ENCODE peak calls at places on chromosomes 13 and 19, in five cellular contexts. E is uterus, C is ovary, H is heart left ventricle, L is IMR-90. R is an unnamed sample.

GRCh38 chr13:43123856-43124255 is 100.5 kb downstream of the DNAJC15 start:
- DNase-seq in L (no peak), C (no peak), H (no peak), E (no peak), R (no peak)

GRCh38 chr13:23656637-23657036 is 86.4 kb downstream of the TNFRSF19 start:
- DNase-seq in L (peak; percentile 98), H (peak; percentile 69), E (no peak), C (no peak), R (peak; percentile 79)

GRCh38 chr13:30022256-30022655 is 171.8 kb upstream of the UBL3 start:
- DNase-seq in E (no peak), L (no peak), H (no peak), C (no peak), R (no peak)

GRCh38 chr19:32373614-32374295 is 28.3 kb downstream of the ZNF507 start:
- DNase-seq in E (peak; percentile 25), H (peak; percentile 35), C (no peak), L (peak; percentile 100), R (no peak)

GRCh38 chr19:22976248-22976647 is 26.7 kb downstream of the ZNF728 start:
- DNase-seq in C (no peak), H (no peak), E (no peak), L (no peak), R (no peak)

GRCh38 chr13:95323930-95324662 is 22.8 kb upstream of the ABCC4 start:
- DNase-seq in H (no peak), L (no peak), E (no peak), C (no peak), R (no peak)

GRCh38 chr13:80665792-80666333 is 324.9 kb upstream of the SPRY2 start:
- DNase-seq in C (no peak), E (no peak), L (no peak), H (no peak), R (no peak)

GRCh38 chr19:41862445-41862986 is 2.5 kb downstream of the RPS19 start:
- DNase-seq in C (no peak), H (no peak), E (no peak), L (no peak), R (no peak)

GRCh38 chr19:15173746-15174404 is 26.9 kb downstream of the NOTCH3 start:
- DNase-seq in H (no peak), E (no peak), C (no peak), L (no peak), R (peak; percentile 64)

GRCh38 chr13:22427041-22427440 is 753.7 kb upstream of the SGCG start:
- DNase-seq in E (no peak), L (no peak), C (no peak), H (no peak), R (no peak)

GRCh38 chr13:112172641-112173171 is 105.8 kb downstream of the SOX1 start:
- DNase-seq in C (no peak), H (no peak), E (no peak), L (no peak), R (no peak)

GRCh38 chr19:58361900-58362271 is 665 bp downstream of the ZNF497 start:
- DNase-seq in H (peak; percentile 48), L (peak; percentile 47), E (no peak), C (no peak), R (peak; percentile 78)

GRCh38 chr13:110001622-110002275 is 215.4 kb upstream of the IRS2 start:
- DNase-seq in C (no peak), L (peak; percentile 90), H (no peak), E (no peak), R (no peak)

GRCh38 chr19:8580710-8581281 is 3.6 kb upstream of the MYO1F start:
- DNase-seq in H (peak; percentile 78), C (peak; percentile 90), L (peak; percentile 66), E (peak; percentile 83), R (peak; percentile 97)

GRCh38 chr19:8022275-8022674 is 16.8 kb upstream of the ELAVL1 start:
- DNase-seq in H (no peak), L (no peak), E (no peak), C (no peak), R (no peak)

GRCh38 chr13:86563308-86563707 is 764.1 kb upstream of the SLITRK6 start:
- DNase-seq in L (peak; percentile 75), E (no peak), C (no peak), H (no peak), R (no peak)

DNA sequence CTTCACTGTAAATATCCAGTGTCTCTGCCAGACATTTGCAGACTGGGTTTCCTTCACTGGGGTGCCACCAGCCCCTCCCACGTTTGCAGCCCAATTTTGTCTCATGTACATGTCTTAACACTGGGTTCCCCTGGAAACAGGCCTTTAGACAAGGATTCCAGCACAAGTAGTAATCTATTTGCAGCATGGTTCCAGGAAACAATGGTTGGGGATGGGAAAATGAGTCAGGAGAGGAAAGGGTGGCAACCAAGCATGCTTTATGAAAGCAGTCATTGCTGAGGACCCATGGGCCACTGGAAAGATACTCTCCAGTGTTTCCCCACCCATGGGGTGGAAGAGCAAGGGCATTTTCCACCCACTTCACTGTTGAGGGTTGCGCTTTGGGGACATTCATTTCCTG is 53.6 kb upstream of the FARP1 start:
- DNase-seq in H (no peak), C (no peak), L (peak; percentile 76), E (no peak), R (no peak)
- TF ChIP-seq POLR2A in H (no peak), C (no peak), L (no peak), E (no peak), R (no peak)

GRCh38 chr19:49766007-49766937 is 529 bp upstream of the AP2A1 start:
- DNase-seq in C (peak; percentile 100), H (peak; percentile 100), E (peak; percentile 100), L (peak; percentile 100), R (peak; percentile 100)
- TF ChIP-seq POLR2A in C (peak; percentile 86), H (peak; percentile 92), E (peak; percentile 94), L (peak; percentile 38), R (peak; percentile 46)

DNA sequence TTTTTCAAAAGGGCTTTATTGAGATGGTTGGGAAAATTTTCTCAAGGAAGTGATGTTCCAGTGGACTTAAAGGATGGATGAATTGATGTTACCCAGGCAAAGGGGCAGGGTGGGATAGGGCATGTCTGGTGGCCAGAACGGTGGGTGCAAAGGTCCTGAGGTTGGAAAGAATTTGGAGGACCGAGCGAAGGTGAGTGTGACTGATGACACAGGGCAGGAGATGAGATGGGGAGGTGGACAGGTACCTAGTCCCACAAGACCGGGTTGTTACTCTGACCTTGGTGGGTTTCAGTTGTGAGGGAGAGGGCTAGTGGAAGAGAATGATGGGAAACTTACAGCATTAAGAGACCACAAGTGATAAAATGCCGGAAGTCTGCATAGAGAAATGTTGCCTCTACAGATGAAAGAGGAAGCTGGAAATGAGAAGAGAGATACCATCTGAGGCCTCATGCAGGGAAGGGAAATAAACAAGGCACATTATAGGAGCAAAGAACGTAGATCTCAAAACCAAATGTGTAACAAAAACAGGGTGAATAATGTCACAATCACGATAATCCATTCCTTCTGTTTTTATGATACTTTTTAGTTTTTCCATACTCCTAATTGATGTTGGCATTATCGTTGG is 4.5 kb downstream of the ADGRE1 start:
- DNase-seq in C (no peak), L (no peak), E (no peak), H (no peak), R (peak; percentile 86)
- TF ChIP-seq POLR2A in C (no peak), L (no peak), E (no peak), H (no peak), R (no peak)

GRCh38 chr19:40689339-40690049 is 957 bp downstream of the NUMBL start:
- DNase-seq in H (peak; percentile 44), L (no peak), E (no peak), C (peak; percentile 65), R (peak; percentile 16)

GRCh38 chr19:40687525-40688016 is 2.9 kb downstream of the NUMBL start:
- DNase-seq in E (peak; percentile 85), L (peak; percentile 86), H (peak; percentile 75), C (peak; percentile 90), R (no peak)

GRCh38 chr19:40690050-40690698 is at the start of gene NUMBL:
- DNase-seq in C (no peak), L (no peak), H (no peak), E (peak; percentile 53), R (no peak)

GRCh38 chr19:40688294-40688693 is 2.2 kb downstream of the NUMBL start:
- DNase-seq in L (no peak), C (no peak), H (no peak), E (no peak), R (no peak)

DNA sequence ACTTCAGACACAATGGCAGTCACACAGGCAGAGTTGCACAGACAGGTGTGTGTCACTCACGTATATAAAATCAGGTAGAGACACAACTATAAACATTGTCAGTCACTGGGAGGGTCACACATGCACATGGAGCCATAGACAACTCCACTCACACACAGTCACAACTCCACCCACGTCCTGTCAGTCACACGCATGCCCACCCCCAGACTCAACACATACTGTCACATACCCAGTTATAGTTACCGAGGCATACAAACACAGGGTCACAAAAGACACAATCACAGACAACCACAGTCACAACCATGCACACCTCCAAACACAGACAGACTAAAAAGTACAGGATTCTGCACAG is 1.5 kb downstream of the NUMBL start:
- DNase-seq in H (no peak), E (no peak), L (no peak), C (no peak), R (no peak)
- TF ChIP-seq POLR2A in H (no peak), E (no peak), L (no peak), C (no peak), R (no peak)

DNA sequence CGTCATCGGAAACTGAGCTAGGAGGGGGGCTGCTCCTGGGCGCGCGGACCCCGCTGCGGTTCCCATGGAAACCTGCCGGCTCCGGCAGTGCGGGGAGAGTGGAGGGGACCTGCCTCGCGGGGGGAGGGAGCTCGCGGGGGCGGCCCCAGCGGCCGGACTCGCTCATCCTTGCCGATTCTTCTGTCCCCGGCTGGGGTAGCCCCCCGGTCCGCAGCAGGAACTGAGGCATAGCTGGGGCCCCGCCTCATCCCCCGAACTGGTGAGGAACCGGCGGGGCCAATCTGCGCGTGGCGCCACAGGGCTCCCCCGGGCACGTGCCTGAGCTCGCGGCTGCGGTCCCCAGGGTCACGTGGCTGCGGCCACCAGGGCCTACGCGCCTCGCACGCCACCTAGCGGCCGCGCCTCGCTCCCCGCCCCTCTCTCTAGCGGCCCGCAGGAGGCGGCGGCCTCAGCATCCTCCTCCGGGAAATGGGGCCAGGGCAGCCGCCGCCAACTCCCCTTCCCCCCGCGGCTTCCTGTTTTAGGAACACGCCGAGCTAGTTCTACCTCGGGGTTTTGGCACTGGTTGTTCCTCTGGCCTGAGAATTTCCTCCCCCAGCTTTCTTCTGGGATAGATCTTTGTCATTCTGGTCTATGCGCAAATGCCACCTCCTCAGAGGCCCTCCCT is 1.7 kb upstream of the ELAVL3 start:
- DNase-seq in L (peak; percentile 72), C (peak; percentile 85), E (peak; percentile 62), H (peak; percentile 80), R (peak; percentile 91)
- TF ChIP-seq POLR2A in L (no peak), C (no peak), E (no peak), H (no peak), R (no peak)

GRCh38 chr19:4084547-4084877 is 17.8 kb upstream of the ZBTB7A start:
- DNase-seq in E (no peak), L (no peak), H (no peak), C (no peak), R (no peak)
- TF ChIP-seq POLR2A in E (no peak), L (no peak), H (no peak), C (no peak), R (no peak)

DNA sequence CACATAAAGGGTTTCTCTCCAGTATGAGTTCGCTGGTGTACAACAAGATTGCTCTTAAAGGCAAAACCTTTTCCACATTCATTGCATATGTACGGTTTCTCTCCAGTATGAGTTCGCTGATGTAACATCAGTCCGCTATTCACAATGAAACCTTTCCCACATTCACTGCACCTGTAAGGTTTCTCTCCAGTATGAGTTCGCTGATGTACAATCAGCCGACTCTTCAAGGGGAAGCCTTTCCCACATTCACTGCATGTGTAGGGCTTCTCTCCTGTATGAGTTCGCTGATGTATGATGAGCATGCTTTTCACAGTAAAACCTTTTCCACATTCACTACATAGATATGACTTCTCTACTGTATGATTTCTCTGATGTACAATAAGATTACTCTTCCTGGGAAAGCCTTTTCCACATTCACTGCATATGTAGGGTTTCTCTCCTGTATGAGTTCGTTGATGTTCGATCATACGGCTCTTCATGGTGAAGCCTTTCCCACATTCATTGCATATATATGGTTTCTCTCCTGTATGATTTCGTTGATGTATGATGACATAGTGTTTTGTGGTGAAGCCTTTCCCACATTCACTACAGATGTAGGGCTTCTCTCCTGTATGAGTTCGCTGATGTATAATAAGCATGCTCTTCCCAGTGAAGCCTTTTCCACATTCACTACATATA is 6.0 kb upstream of the ZNF614 start:
- DNase-seq in H (no peak), L (peak; percentile 8), E (no peak), C (no peak), R (no peak)
- TF ChIP-seq POLR2A in H (no peak), L (no peak), E (no peak), C (no peak), R (no peak)